ENCODE peak calls at places on chromosome 17, in five cellular contexts. F is M059J, G is choroid plexus epithelial cell, P is NCI-H460, Z is heart right ventricle. A is an unnamed sample.

GRCh38 chr17:61284174-61284573 is 115.5 kb upstream of the TBX2 start:
- DNase-seq in Z (no peak), F (peak), G (peak), P (no peak), A (no peak)

GRCh38 chr17:63142836-63143235 is 176.8 kb downstream of the TANC2 start:
- DNase-seq in P (no peak), F (no peak), G (no peak), Z (no peak), A (no peak)

GRCh38 chr17:68334393-68334792 is 43.1 kb downstream of the ARSG start:
- DNase-seq in P (no peak), G (peak), Z (no peak), F (no peak), A (no peak)

GRCh38 chr17:17041018-17041521 is 1.2 kb upstream of the MPRIP start:
- DNase-seq in P (no peak), F (peak), Z (no peak), G (no peak), A (no peak)

GRCh38 chr17:37742114-37742761 is 2.6 kb downstream of the HNF1B start:
- DNase-seq in F (peak), Z (no peak), G (no peak), P (no peak), A (no peak)

GRCh38 chr17:10088444-10088843 is 110.0 kb downstream of the GAS7 start:
- DNase-seq in P (no peak), F (peak), G (no peak), Z (no peak), A (no peak)

GRCh38 chr17:8798176-8799000 is 777 bp downstream of the MFSD6L start:
- DNase-seq in G (no peak), P (no peak), F (no peak), Z (no peak), A (no peak)

GRCh38 chr17:48678141-48678971 is 44.0 kb downstream of the PRAC1 start:
- DNase-seq in Z (peak), P (peak), G (peak), F (peak), A (peak)

GRCh38 chr17:47698749-47699535 is 5.0 kb downstream of the TBKBP1 start:
- DNase-seq in G (peak), Z (peak), P (peak), F (peak), A (peak)

GRCh38 chr17:1561420-1562177 is 993 bp downstream of the PITPNA start:
- DNase-seq in P (no peak), F (peak), G (peak), Z (peak), A (peak)

GRCh38 chr17:784143-784542 is 2.0 kb downstream of the MRM3 start:
- DNase-seq in F (no peak), P (no peak), G (no peak), Z (no peak), A (no peak)

GRCh38 chr17:57362797-57363556 is 106.7 kb downstream of the MSI2 start:
- DNase-seq in Z (no peak), F (no peak), P (no peak), G (no peak), A (no peak)

GRCh38 chr17:49193513-49194296 is 16.7 kb downstream of the GNGT2 start:
- DNase-seq in Z (peak), F (peak), G (peak), P (no peak), A (peak)

GRCh38 chr17:332023-332422 is 20.6 kb downstream of the RPH3AL start:
- DNase-seq in G (no peak), Z (no peak), P (no peak), F (no peak), A (no peak)

A was measured in left cardiac atrium.